ENCODE peak calls at places on chromosomes 11 and 22, in eight cellular contexts. One of them, this sample, is unnamed.

GRCh38 chr11:74980627-74981026 is 8.1 kb upstream of the NEU3 start:
- DNase-seq in psoas muscle: no peak
- DNase-seq in activated B cell treated with CpG ODN at 0.5 μM for 24 hours: no peak
- DNase-seq in activated CD8-positive, alpha-beta T cell treated with anti-CD3 and anti-CD28 coated beads, Interleukin-2, amount 10 ng/mL, durations not matched to agents 7 days and 5 days: no peak
- DNase-seq in stimulated activated CD8-positive, alpha-beta memory T cell treated with anti-CD3 and anti-CD28 coated beads, Interleukin-12 subunit alpha, Interleukin-12 subunit beta, amount 100 ng/mL, for 1 hour: no peak
- DNase-seq in Right ventricle myocardium superior: no peak
- DNase-seq in GM03348: no peak
- DNase-seq in T-helper 2 cell: no peak
- DNase-seq in this sample: no peak

GRCh38 chr11:70699294-70700221 is 301.2 kb downstream of the CTTN start:
- DNase-seq in psoas muscle: peak; percentile 26
- DNase-seq in activated B cell treated with CpG ODN at 0.5 μM for 24 hours: no peak
- DNase-seq in activated CD8-positive, alpha-beta T cell treated with anti-CD3 and anti-CD28 coated beads, Interleukin-2, amount 10 ng/mL, durations not matched to agents 7 days and 5 days: no peak
- DNase-seq in stimulated activated CD8-positive, alpha-beta memory T cell treated with anti-CD3 and anti-CD28 coated beads, Interleukin-12 subunit alpha, Interleukin-12 subunit beta, amount 100 ng/mL, for 1 hour: no peak
- DNase-seq in Right ventricle myocardium superior: no peak
- DNase-seq in GM03348: no peak
- DNase-seq in T-helper 2 cell: no peak
- DNase-seq in this sample: no peak

GRCh38 chr11:65639623-65640482 is 2.0 kb downstream of the SIPA1 start:
- DNase-seq in psoas muscle: no peak
- DNase-seq in activated B cell treated with CpG ODN at 0.5 μM for 24 hours: peak; percentile 76
- DNase-seq in activated CD8-positive, alpha-beta T cell treated with anti-CD3 and anti-CD28 coated beads, Interleukin-2, amount 10 ng/mL, durations not matched to agents 7 days and 5 days: peak; percentile 88
- DNase-seq in stimulated activated CD8-positive, alpha-beta memory T cell treated with anti-CD3 and anti-CD28 coated beads, Interleukin-12 subunit alpha, Interleukin-12 subunit beta, amount 100 ng/mL, for 1 hour: no peak
- DNase-seq in Right ventricle myocardium superior: peak; percentile 61
- DNase-seq in GM03348: no peak
- DNase-seq in T-helper 2 cell: peak; percentile 97
- DNase-seq in this sample: peak; percentile 79

GRCh38 chr11:14374922-14375630 is 16.1 kb upstream of the RRAS2 start:
- DNase-seq in psoas muscle: no peak
- DNase-seq in activated B cell treated with CpG ODN at 0.5 μM for 24 hours: no peak
- DNase-seq in activated CD8-positive, alpha-beta T cell treated with anti-CD3 and anti-CD28 coated beads, Interleukin-2, amount 10 ng/mL, durations not matched to agents 7 days and 5 days: no peak
- DNase-seq in stimulated activated CD8-positive, alpha-beta memory T cell treated with anti-CD3 and anti-CD28 coated beads, Interleukin-12 subunit alpha, Interleukin-12 subunit beta, amount 100 ng/mL, for 1 hour: no peak
- DNase-seq in Right ventricle myocardium superior: no peak
- DNase-seq in GM03348: no peak
- DNase-seq in T-helper 2 cell: no peak
- DNase-seq in this sample: no peak

GRCh38 chr11:123180166-123180565 is 14.9 kb downstream of the CLMP start:
- DNase-seq in psoas muscle: no peak
- DNase-seq in activated B cell treated with CpG ODN at 0.5 μM for 24 hours: no peak
- DNase-seq in activated CD8-positive, alpha-beta T cell treated with anti-CD3 and anti-CD28 coated beads, Interleukin-2, amount 10 ng/mL, durations not matched to agents 7 days and 5 days: no peak
- DNase-seq in stimulated activated CD8-positive, alpha-beta memory T cell treated with anti-CD3 and anti-CD28 coated beads, Interleukin-12 subunit alpha, Interleukin-12 subunit beta, amount 100 ng/mL, for 1 hour: no peak
- DNase-seq in Right ventricle myocardium superior: no peak
- DNase-seq in GM03348: no peak
- DNase-seq in T-helper 2 cell: no peak
- DNase-seq in this sample: no peak

GRCh38 chr22:37260939-37261338 is 16.9 kb upstream of the RAC2 start:
- DNase-seq in psoas muscle: peak; percentile 59
- DNase-seq in activated B cell treated with CpG ODN at 0.5 μM for 24 hours: no peak
- DNase-seq in activated CD8-positive, alpha-beta T cell treated with anti-CD3 and anti-CD28 coated beads, Interleukin-2, amount 10 ng/mL, durations not matched to agents 7 days and 5 days: peak; percentile 75
- DNase-seq in stimulated activated CD8-positive, alpha-beta memory T cell treated with anti-CD3 and anti-CD28 coated beads, Interleukin-12 subunit alpha, Interleukin-12 subunit beta, amount 100 ng/mL, for 1 hour: peak; percentile 51
- DNase-seq in Right ventricle myocardium superior: peak; percentile 67
- DNase-seq in GM03348: peak; percentile 85
- DNase-seq in T-helper 2 cell: peak; percentile 54
- DNase-seq in this sample: no peak

GRCh38 chr11:117096140-117096972 is 1.9 kb downstream of the SIK3 start:
- DNase-seq in psoas muscle: no peak
- DNase-seq in activated B cell treated with CpG ODN at 0.5 μM for 24 hours: peak; percentile 37
- DNase-seq in activated CD8-positive, alpha-beta T cell treated with anti-CD3 and anti-CD28 coated beads, Interleukin-2, amount 10 ng/mL, durations not matched to agents 7 days and 5 days: peak; percentile 56
- DNase-seq in stimulated activated CD8-positive, alpha-beta memory T cell treated with anti-CD3 and anti-CD28 coated beads, Interleukin-12 subunit alpha, Interleukin-12 subunit beta, amount 100 ng/mL, for 1 hour: no peak
- DNase-seq in Right ventricle myocardium superior: no peak
- DNase-seq in GM03348: no peak
- DNase-seq in T-helper 2 cell: peak; percentile 66
- DNase-seq in this sample: peak; percentile 57

GRCh38 chr22:49091917-49092545 is 735.6 kb downstream of the BRD1 start:
- DNase-seq in psoas muscle: peak; percentile 31
- DNase-seq in activated B cell treated with CpG ODN at 0.5 μM for 24 hours: no peak
- DNase-seq in activated CD8-positive, alpha-beta T cell treated with anti-CD3 and anti-CD28 coated beads, Interleukin-2, amount 10 ng/mL, durations not matched to agents 7 days and 5 days: no peak
- DNase-seq in stimulated activated CD8-positive, alpha-beta memory T cell treated with anti-CD3 and anti-CD28 coated beads, Interleukin-12 subunit alpha, Interleukin-12 subunit beta, amount 100 ng/mL, for 1 hour: no peak
- DNase-seq in Right ventricle myocardium superior: no peak
- DNase-seq in GM03348: no peak
- DNase-seq in T-helper 2 cell: no peak
- DNase-seq in this sample: no peak

GRCh38 chr11:73982595-73982989 is at the start of gene UCP2:
- DNase-seq in psoas muscle: peak; percentile 93
- DNase-seq in activated B cell treated with CpG ODN at 0.5 μM for 24 hours: peak; percentile 83
- DNase-seq in activated CD8-positive, alpha-beta T cell treated with anti-CD3 and anti-CD28 coated beads, Interleukin-2, amount 10 ng/mL, durations not matched to agents 7 days and 5 days: peak; percentile 89
- DNase-seq in stimulated activated CD8-positive, alpha-beta memory T cell treated with anti-CD3 and anti-CD28 coated beads, Interleukin-12 subunit alpha, Interleukin-12 subunit beta, amount 100 ng/mL, for 1 hour: peak; percentile 68
- DNase-seq in Right ventricle myocardium superior: peak; percentile 94
- DNase-seq in GM03348: peak; percentile 89
- DNase-seq in T-helper 2 cell: peak; percentile 59
- DNase-seq in this sample: peak; percentile 88

GRCh38 chr11:65885231-65885630 is 3.0 kb downstream of the FIBP start:
- DNase-seq in psoas muscle: no peak
- DNase-seq in activated B cell treated with CpG ODN at 0.5 μM for 24 hours: no peak
- DNase-seq in activated CD8-positive, alpha-beta T cell treated with anti-CD3 and anti-CD28 coated beads, Interleukin-2, amount 10 ng/mL, durations not matched to agents 7 days and 5 days: no peak
- DNase-seq in stimulated activated CD8-positive, alpha-beta memory T cell treated with anti-CD3 and anti-CD28 coated beads, Interleukin-12 subunit alpha, Interleukin-12 subunit beta, amount 100 ng/mL, for 1 hour: no peak
- DNase-seq in Right ventricle myocardium superior: no peak
- DNase-seq in GM03348: no peak
- DNase-seq in T-helper 2 cell: no peak
- DNase-seq in this sample: no peak

GRCh38 chr11:131637469-131638175 is 267.2 kb downstream of the NTM start:
- DNase-seq in psoas muscle: no peak
- DNase-seq in activated B cell treated with CpG ODN at 0.5 μM for 24 hours: no peak
- DNase-seq in activated CD8-positive, alpha-beta T cell treated with anti-CD3 and anti-CD28 coated beads, Interleukin-2, amount 10 ng/mL, durations not matched to agents 7 days and 5 days: no peak
- DNase-seq in stimulated activated CD8-positive, alpha-beta memory T cell treated with anti-CD3 and anti-CD28 coated beads, Interleukin-12 subunit alpha, Interleukin-12 subunit beta, amount 100 ng/mL, for 1 hour: no peak
- DNase-seq in Right ventricle myocardium superior: no peak
- DNase-seq in GM03348: peak; percentile 54
- DNase-seq in T-helper 2 cell: no peak
- DNase-seq in this sample: no peak

GRCh38 chr22:50547231-50547851 is 1.6 kb downstream of the KLHDC7B start:
- DNase-seq in psoas muscle: peak; percentile 49
- DNase-seq in activated B cell treated with CpG ODN at 0.5 μM for 24 hours: no peak
- DNase-seq in activated CD8-positive, alpha-beta T cell treated with anti-CD3 and anti-CD28 coated beads, Interleukin-2, amount 10 ng/mL, durations not matched to agents 7 days and 5 days: no peak
- DNase-seq in stimulated activated CD8-positive, alpha-beta memory T cell treated with anti-CD3 and anti-CD28 coated beads, Interleukin-12 subunit alpha, Interleukin-12 subunit beta, amount 100 ng/mL, for 1 hour: no peak
- DNase-seq in Right ventricle myocardium superior: no peak
- DNase-seq in GM03348: no peak
- DNase-seq in T-helper 2 cell: no peak
- DNase-seq in this sample: no peak

GRCh38 chr11:2519879-2520735 is 75.3 kb downstream of the KCNQ1 start:
- DNase-seq in psoas muscle: peak; percentile 35
- DNase-seq in activated B cell treated with CpG ODN at 0.5 μM for 24 hours: peak; percentile 12
- DNase-seq in activated CD8-positive, alpha-beta T cell treated with anti-CD3 and anti-CD28 coated beads, Interleukin-2, amount 10 ng/mL, durations not matched to agents 7 days and 5 days: no peak
- DNase-seq in stimulated activated CD8-positive, alpha-beta memory T cell treated with anti-CD3 and anti-CD28 coated beads, Interleukin-12 subunit alpha, Interleukin-12 subunit beta, amount 100 ng/mL, for 1 hour: no peak
- DNase-seq in Right ventricle myocardium superior: peak; percentile 24
- DNase-seq in GM03348: no peak
- DNase-seq in T-helper 2 cell: no peak
- DNase-seq in this sample: no peak

GRCh38 chr22:27699676-27700075 is 101.9 kb downstream of the MN1 start:
- DNase-seq in psoas muscle: no peak
- DNase-seq in activated B cell treated with CpG ODN at 0.5 μM for 24 hours: no peak
- DNase-seq in activated CD8-positive, alpha-beta T cell treated with anti-CD3 and anti-CD28 coated beads, Interleukin-2, amount 10 ng/mL, durations not matched to agents 7 days and 5 days: no peak
- DNase-seq in stimulated activated CD8-positive, alpha-beta memory T cell treated with anti-CD3 and anti-CD28 coated beads, Interleukin-12 subunit alpha, Interleukin-12 subunit beta, amount 100 ng/mL, for 1 hour: no peak
- DNase-seq in Right ventricle myocardium superior: no peak
- DNase-seq in GM03348: no peak
- DNase-seq in T-helper 2 cell: no peak
- DNase-seq in this sample: no peak

GRCh38 chr22:44928711-44929347 is 81.0 kb downstream of the PHF21B start:
- DNase-seq in psoas muscle: no peak
- DNase-seq in activated B cell treated with CpG ODN at 0.5 μM for 24 hours: no peak
- DNase-seq in activated CD8-positive, alpha-beta T cell treated with anti-CD3 and anti-CD28 coated beads, Interleukin-2, amount 10 ng/mL, durations not matched to agents 7 days and 5 days: no peak
- DNase-seq in stimulated activated CD8-positive, alpha-beta memory T cell treated with anti-CD3 and anti-CD28 coated beads, Interleukin-12 subunit alpha, Interleukin-12 subunit beta, amount 100 ng/mL, for 1 hour: no peak
- DNase-seq in Right ventricle myocardium superior: peak; percentile 19
- DNase-seq in GM03348: no peak
- DNase-seq in T-helper 2 cell: no peak
- DNase-seq in this sample: no peak

GRCh38 chr11:12494699-12495098 is 117.3 kb downstream of the PARVA start:
- DNase-seq in psoas muscle: no peak
- DNase-seq in activated B cell treated with CpG ODN at 0.5 μM for 24 hours: no peak
- DNase-seq in activated CD8-positive, alpha-beta T cell treated with anti-CD3 and anti-CD28 coated beads, Interleukin-2, amount 10 ng/mL, durations not matched to agents 7 days and 5 days: no peak
- DNase-seq in stimulated activated CD8-positive, alpha-beta memory T cell treated with anti-CD3 and anti-CD28 coated beads, Interleukin-12 subunit alpha, Interleukin-12 subunit beta, amount 100 ng/mL, for 1 hour: no peak
- DNase-seq in Right ventricle myocardium superior: no peak
- DNase-seq in GM03348: peak; percentile 45
- DNase-seq in T-helper 2 cell: no peak
- DNase-seq in this sample: no peak

GRCh38 chr11:36162909-36163434 is 126.3 kb downstream of the COMMD9 start:
- DNase-seq in psoas muscle: no peak
- DNase-seq in activated B cell treated with CpG ODN at 0.5 μM for 24 hours: no peak
- DNase-seq in activated CD8-positive, alpha-beta T cell treated with anti-CD3 and anti-CD28 coated beads, Interleukin-2, amount 10 ng/mL, durations not matched to agents 7 days and 5 days: no peak
- DNase-seq in stimulated activated CD8-positive, alpha-beta memory T cell treated with anti-CD3 and anti-CD28 coated beads, Interleukin-12 subunit alpha, Interleukin-12 subunit beta, amount 100 ng/mL, for 1 hour: no peak
- DNase-seq in Right ventricle myocardium superior: no peak
- DNase-seq in GM03348: no peak
- DNase-seq in T-helper 2 cell: no peak
- DNase-seq in this sample: no peak

GRCh38 chr22:44352378-44353062 is 39.8 kb upstream of the SHISAL1 start:
- DNase-seq in psoas muscle: peak; percentile 33
- DNase-seq in activated B cell treated with CpG ODN at 0.5 μM for 24 hours: no peak
- DNase-seq in activated CD8-positive, alpha-beta T cell treated with anti-CD3 and anti-CD28 coated beads, Interleukin-2, amount 10 ng/mL, durations not matched to agents 7 days and 5 days: no peak
- DNase-seq in stimulated activated CD8-positive, alpha-beta memory T cell treated with anti-CD3 and anti-CD28 coated beads, Interleukin-12 subunit alpha, Interleukin-12 subunit beta, amount 100 ng/mL, for 1 hour: no peak
- DNase-seq in Right ventricle myocardium superior: peak; percentile 20
- DNase-seq in GM03348: no peak
- DNase-seq in T-helper 2 cell: no peak
- DNase-seq in this sample: no peak

GRCh38 chr11:115765803-115766239 is 261.6 kb upstream of the CADM1 start:
- DNase-seq in psoas muscle: no peak
- DNase-seq in activated B cell treated with CpG ODN at 0.5 μM for 24 hours: no peak
- DNase-seq in activated CD8-positive, alpha-beta T cell treated with anti-CD3 and anti-CD28 coated beads, Interleukin-2, amount 10 ng/mL, durations not matched to agents 7 days and 5 days: no peak
- DNase-seq in stimulated activated CD8-positive, alpha-beta memory T cell treated with anti-CD3 and anti-CD28 coated beads, Interleukin-12 subunit alpha, Interleukin-12 subunit beta, amount 100 ng/mL, for 1 hour: no peak
- DNase-seq in Right ventricle myocardium superior: no peak
- DNase-seq in GM03348: no peak
- DNase-seq in T-helper 2 cell: no peak
- DNase-seq in this sample: no peak

GRCh38 chr11:93481696-93482095 is 61.5 kb downstream of the SMCO4 start:
- DNase-seq in psoas muscle: no peak
- DNase-seq in activated B cell treated with CpG ODN at 0.5 μM for 24 hours: no peak
- DNase-seq in activated CD8-positive, alpha-beta T cell treated with anti-CD3 and anti-CD28 coated beads, Interleukin-2, amount 10 ng/mL, durations not matched to agents 7 days and 5 days: no peak
- DNase-seq in stimulated activated CD8-positive, alpha-beta memory T cell treated with anti-CD3 and anti-CD28 coated beads, Interleukin-12 subunit alpha, Interleukin-12 subunit beta, amount 100 ng/mL, for 1 hour: no peak
- DNase-seq in Right ventricle myocardium superior: no peak
- DNase-seq in GM03348: no peak
- DNase-seq in T-helper 2 cell: no peak
- DNase-seq in this sample: no peak

GRCh38 chr22:35315141-35315854 is 15.6 kb downstream of the TOM1 start:
- DNase-seq in psoas muscle: peak; percentile 80
- DNase-seq in activated B cell treated with CpG ODN at 0.5 μM for 24 hours: peak; percentile 12
- DNase-seq in activated CD8-positive, alpha-beta T cell treated with anti-CD3 and anti-CD28 coated beads, Interleukin-2, amount 10 ng/mL, durations not matched to agents 7 days and 5 days: no peak
- DNase-seq in stimulated activated CD8-positive, alpha-beta memory T cell treated with anti-CD3 and anti-CD28 coated beads, Interleukin-12 subunit alpha, Interleukin-12 subunit beta, amount 100 ng/mL, for 1 hour: no peak
- DNase-seq in Right ventricle myocardium superior: peak; percentile 70
- DNase-seq in GM03348: no peak
- DNase-seq in T-helper 2 cell: no peak
- DNase-seq in this sample: no peak

GRCh38 chr11:77580712-77581337 is 8.9 kb upstream of the AQP11 start:
- DNase-seq in psoas muscle: no peak
- DNase-seq in activated B cell treated with CpG ODN at 0.5 μM for 24 hours: no peak
- DNase-seq in activated CD8-positive, alpha-beta T cell treated with anti-CD3 and anti-CD28 coated beads, Interleukin-2, amount 10 ng/mL, durations not matched to agents 7 days and 5 days: peak; percentile 33
- DNase-seq in stimulated activated CD8-positive, alpha-beta memory T cell treated with anti-CD3 and anti-CD28 coated beads, Interleukin-12 subunit alpha, Interleukin-12 subunit beta, amount 100 ng/mL, for 1 hour: no peak
- DNase-seq in Right ventricle myocardium superior: no peak
- DNase-seq in GM03348: no peak
- DNase-seq in T-helper 2 cell: no peak
- DNase-seq in this sample: no peak

GRCh38 chr11:57648791-57649735 is 649 bp downstream of the YPEL4 start:
- DNase-seq in psoas muscle: no peak
- DNase-seq in activated B cell treated with CpG ODN at 0.5 μM for 24 hours: no peak
- DNase-seq in activated CD8-positive, alpha-beta T cell treated with anti-CD3 and anti-CD28 coated beads, Interleukin-2, amount 10 ng/mL, durations not matched to agents 7 days and 5 days: no peak
- DNase-seq in stimulated activated CD8-positive, alpha-beta memory T cell treated with anti-CD3 and anti-CD28 coated beads, Interleukin-12 subunit alpha, Interleukin-12 subunit beta, amount 100 ng/mL, for 1 hour: no peak
- DNase-seq in Right ventricle myocardium superior: no peak
- DNase-seq in GM03348: peak; percentile 45
- DNase-seq in T-helper 2 cell: peak; percentile 27
- DNase-seq in this sample: no peak

GRCh38 chr22:46001426-46002106 is 24.6 kb upstream of the WNT7B start:
- DNase-seq in psoas muscle: peak; percentile 58
- DNase-seq in activated B cell treated with CpG ODN at 0.5 μM for 24 hours: no peak
- DNase-seq in activated CD8-positive, alpha-beta T cell treated with anti-CD3 and anti-CD28 coated beads, Interleukin-2, amount 10 ng/mL, durations not matched to agents 7 days and 5 days: no peak
- DNase-seq in stimulated activated CD8-positive, alpha-beta memory T cell treated with anti-CD3 and anti-CD28 coated beads, Interleukin-12 subunit alpha, Interleukin-12 subunit beta, amount 100 ng/mL, for 1 hour: no peak
- DNase-seq in Right ventricle myocardium superior: peak; percentile 57
- DNase-seq in GM03348: no peak
- DNase-seq in T-helper 2 cell: no peak
- DNase-seq in this sample: no peak

GRCh38 chr11:31887180-31887579 is 76.1 kb upstream of the PAX6 start:
- DNase-seq in psoas muscle: no peak
- DNase-seq in activated B cell treated with CpG ODN at 0.5 μM for 24 hours: no peak
- DNase-seq in activated CD8-positive, alpha-beta T cell treated with anti-CD3 and anti-CD28 coated beads, Interleukin-2, amount 10 ng/mL, durations not matched to agents 7 days and 5 days: no peak
- DNase-seq in stimulated activated CD8-positive, alpha-beta memory T cell treated with anti-CD3 and anti-CD28 coated beads, Interleukin-12 subunit alpha, Interleukin-12 subunit beta, amount 100 ng/mL, for 1 hour: no peak
- DNase-seq in Right ventricle myocardium superior: no peak
- DNase-seq in GM03348: no peak
- DNase-seq in T-helper 2 cell: no peak
- DNase-seq in this sample: no peak

GRCh38 chr11:111633756-111634362 is 31.6 kb downstream of the SIK2 start:
- DNase-seq in psoas muscle: no peak
- DNase-seq in activated B cell treated with CpG ODN at 0.5 μM for 24 hours: no peak
- DNase-seq in activated CD8-positive, alpha-beta T cell treated with anti-CD3 and anti-CD28 coated beads, Interleukin-2, amount 10 ng/mL, durations not matched to agents 7 days and 5 days: no peak
- DNase-seq in stimulated activated CD8-positive, alpha-beta memory T cell treated with anti-CD3 and anti-CD28 coated beads, Interleukin-12 subunit alpha, Interleukin-12 subunit beta, amount 100 ng/mL, for 1 hour: no peak
- DNase-seq in Right ventricle myocardium superior: no peak
- DNase-seq in GM03348: peak; percentile 11
- DNase-seq in T-helper 2 cell: no peak
- DNase-seq in this sample: no peak

GRCh38 chr11:114684636-114685035 is 6.3 kb downstream of the NXPE2 start:
- DNase-seq in psoas muscle: no peak
- DNase-seq in activated B cell treated with CpG ODN at 0.5 μM for 24 hours: no peak
- DNase-seq in activated CD8-positive, alpha-beta T cell treated with anti-CD3 and anti-CD28 coated beads, Interleukin-2, amount 10 ng/mL, durations not matched to agents 7 days and 5 days: no peak
- DNase-seq in stimulated activated CD8-positive, alpha-beta memory T cell treated with anti-CD3 and anti-CD28 coated beads, Interleukin-12 subunit alpha, Interleukin-12 subunit beta, amount 100 ng/mL, for 1 hour: no peak
- DNase-seq in Right ventricle myocardium superior: no peak
- DNase-seq in GM03348: no peak
- DNase-seq in T-helper 2 cell: no peak
- DNase-seq in this sample: no peak

This sample was measured in germinal center.